ENCODE peak calls at places on chromosomes 3 and 15, in eight cellular contexts. One of them, this sample, is unnamed.
A peak's percentile ranks its signal among the peaks of the same experiment; 100 is the strongest.

GRCh38 chr3:196837819-196838420 is 29.8 kb upstream of the SENP5 start:
- DNase-seq in neuronal stem cell: peak; percentile 30
- DNase-seq in T-helper 17 cell: peak; percentile 64
- DNase-seq in activated T-cell treated with anti-CD3 and anti-CD28 coated beads for 1 hour: peak; percentile 60
- DNase-seq in stimulated activated CD8-positive, alpha-beta memory T cell treated with anti-CD3 and anti-CD28 coated beads, Interleukin-4, amount 100 ng/mL, for 48 hours: peak; percentile 83
- DNase-seq in H9: peak; percentile 67
- DNase-seq in astrocyte: peak; percentile 6
- DNase-seq in NCI-H748 treated with DMSO at 0.1 percent for 48 hours: peak; percentile 4
- DNase-seq in this sample: peak; percentile 16

GRCh38 chr15:29089731-29090616 is 179.6 kb downstream of the NSMCE3 start:
- DNase-seq in neuronal stem cell: no peak
- DNase-seq in T-helper 17 cell: no peak
- DNase-seq in activated T-cell treated with anti-CD3 and anti-CD28 coated beads for 1 hour: no peak
- DNase-seq in stimulated activated CD8-positive, alpha-beta memory T cell treated with anti-CD3 and anti-CD28 coated beads, Interleukin-4, amount 100 ng/mL, for 48 hours: peak; percentile 45
- DNase-seq in H9: no peak
- DNase-seq in astrocyte: peak; percentile 12
- DNase-seq in NCI-H748 treated with DMSO at 0.1 percent for 48 hours: no peak
- DNase-seq in this sample: peak; percentile 57

GRCh38 chr15:39016706-39017105 is 452.1 kb upstream of the RASGRP1 start:
- DNase-seq in neuronal stem cell: no peak
- DNase-seq in T-helper 17 cell: no peak
- DNase-seq in activated T-cell treated with anti-CD3 and anti-CD28 coated beads for 1 hour: no peak
- DNase-seq in stimulated activated CD8-positive, alpha-beta memory T cell treated with anti-CD3 and anti-CD28 coated beads, Interleukin-4, amount 100 ng/mL, for 48 hours: no peak
- DNase-seq in H9: no peak
- DNase-seq in astrocyte: peak; percentile 96
- DNase-seq in NCI-H748 treated with DMSO at 0.1 percent for 48 hours: no peak
- DNase-seq in this sample: no peak

GRCh38 chr3:195751584-195751983 is 30.8 kb downstream of the MUC20 start:
- DNase-seq in neuronal stem cell: no peak
- DNase-seq in T-helper 17 cell: no peak
- DNase-seq in activated T-cell treated with anti-CD3 and anti-CD28 coated beads for 1 hour: no peak
- DNase-seq in stimulated activated CD8-positive, alpha-beta memory T cell treated with anti-CD3 and anti-CD28 coated beads, Interleukin-4, amount 100 ng/mL, for 48 hours: no peak
- DNase-seq in H9: no peak
- DNase-seq in astrocyte: no peak
- DNase-seq in NCI-H748 treated with DMSO at 0.1 percent for 48 hours: peak; percentile 83
- DNase-seq in this sample: peak; percentile 40

GRCh38 chr15:75043509-75044257 is 20.3 kb downstream of the PPCDC start:
- DNase-seq in neuronal stem cell: no peak
- DNase-seq in T-helper 17 cell: no peak
- DNase-seq in activated T-cell treated with anti-CD3 and anti-CD28 coated beads for 1 hour: no peak
- DNase-seq in stimulated activated CD8-positive, alpha-beta memory T cell treated with anti-CD3 and anti-CD28 coated beads, Interleukin-4, amount 100 ng/mL, for 48 hours: peak; percentile 38
- DNase-seq in H9: no peak
- DNase-seq in astrocyte: peak; percentile 99
- DNase-seq in NCI-H748 treated with DMSO at 0.1 percent for 48 hours: no peak
- DNase-seq in this sample: no peak

GRCh38 chr15:64044315-64045105 is 1.8 kb downstream of the DAPK2 start:
- DNase-seq in neuronal stem cell: no peak
- DNase-seq in T-helper 17 cell: no peak
- DNase-seq in activated T-cell treated with anti-CD3 and anti-CD28 coated beads for 1 hour: no peak
- DNase-seq in stimulated activated CD8-positive, alpha-beta memory T cell treated with anti-CD3 and anti-CD28 coated beads, Interleukin-4, amount 100 ng/mL, for 48 hours: no peak
- DNase-seq in H9: no peak
- DNase-seq in astrocyte: no peak
- DNase-seq in NCI-H748 treated with DMSO at 0.1 percent for 48 hours: no peak
- DNase-seq in this sample: no peak

GRCh38 chr3:46368569-46368968 is 2.2 kb upstream of the CCR5 start:
- DNase-seq in neuronal stem cell: no peak
- DNase-seq in T-helper 17 cell: peak; percentile 36
- DNase-seq in activated T-cell treated with anti-CD3 and anti-CD28 coated beads for 1 hour: peak; percentile 37
- DNase-seq in stimulated activated CD8-positive, alpha-beta memory T cell treated with anti-CD3 and anti-CD28 coated beads, Interleukin-4, amount 100 ng/mL, for 48 hours: peak; percentile 67
- DNase-seq in H9: peak; percentile 77
- DNase-seq in astrocyte: no peak
- DNase-seq in NCI-H748 treated with DMSO at 0.1 percent for 48 hours: no peak
- DNase-seq in this sample: peak; percentile 39

GRCh38 chr15:30001592-30001991 is 81.2 kb upstream of the GOLGA8J start:
- DNase-seq in neuronal stem cell: no peak
- DNase-seq in T-helper 17 cell: no peak
- DNase-seq in activated T-cell treated with anti-CD3 and anti-CD28 coated beads for 1 hour: no peak
- DNase-seq in stimulated activated CD8-positive, alpha-beta memory T cell treated with anti-CD3 and anti-CD28 coated beads, Interleukin-4, amount 100 ng/mL, for 48 hours: no peak
- DNase-seq in H9: no peak
- DNase-seq in astrocyte: no peak
- DNase-seq in NCI-H748 treated with DMSO at 0.1 percent for 48 hours: no peak
- DNase-seq in this sample: no peak

GRCh38 chr15:44726568-44727461 is 9.5 kb upstream of the TRIM69 start:
- DNase-seq in neuronal stem cell: no peak
- DNase-seq in T-helper 17 cell: peak; percentile 49
- DNase-seq in activated T-cell treated with anti-CD3 and anti-CD28 coated beads for 1 hour: peak; percentile 48
- DNase-seq in stimulated activated CD8-positive, alpha-beta memory T cell treated with anti-CD3 and anti-CD28 coated beads, Interleukin-4, amount 100 ng/mL, for 48 hours: peak; percentile 72
- DNase-seq in H9: peak; percentile 53
- DNase-seq in astrocyte: peak; percentile 91
- DNase-seq in NCI-H748 treated with DMSO at 0.1 percent for 48 hours: no peak
- DNase-seq in this sample: no peak

GRCh38 chr3:53773586-53774368 is 72.4 kb downstream of the CHDH start:
- DNase-seq in neuronal stem cell: no peak
- DNase-seq in T-helper 17 cell: no peak
- DNase-seq in activated T-cell treated with anti-CD3 and anti-CD28 coated beads for 1 hour: no peak
- DNase-seq in stimulated activated CD8-positive, alpha-beta memory T cell treated with anti-CD3 and anti-CD28 coated beads, Interleukin-4, amount 100 ng/mL, for 48 hours: no peak
- DNase-seq in H9: no peak
- DNase-seq in astrocyte: peak; percentile 73
- DNase-seq in NCI-H748 treated with DMSO at 0.1 percent for 48 hours: no peak
- DNase-seq in this sample: no peak

GRCh38 chr3:12287727-12288465 is 974 bp upstream of the PPARG start:
- DNase-seq in neuronal stem cell: peak; percentile 44
- DNase-seq in T-helper 17 cell: no peak
- DNase-seq in activated T-cell treated with anti-CD3 and anti-CD28 coated beads for 1 hour: no peak
- DNase-seq in stimulated activated CD8-positive, alpha-beta memory T cell treated with anti-CD3 and anti-CD28 coated beads, Interleukin-4, amount 100 ng/mL, for 48 hours: peak; percentile 36
- DNase-seq in H9: peak; percentile 44
- DNase-seq in astrocyte: no peak
- DNase-seq in NCI-H748 treated with DMSO at 0.1 percent for 48 hours: no peak
- DNase-seq in this sample: no peak

GRCh38 chr15:68278345-68279217 is 1.0 kb downstream of the FEM1B start:
- DNase-seq in neuronal stem cell: no peak
- DNase-seq in T-helper 17 cell: no peak
- DNase-seq in activated T-cell treated with anti-CD3 and anti-CD28 coated beads for 1 hour: no peak
- DNase-seq in stimulated activated CD8-positive, alpha-beta memory T cell treated with anti-CD3 and anti-CD28 coated beads, Interleukin-4, amount 100 ng/mL, for 48 hours: peak; percentile 78
- DNase-seq in H9: peak; percentile 66
- DNase-seq in astrocyte: peak; percentile 60
- DNase-seq in NCI-H748 treated with DMSO at 0.1 percent for 48 hours: no peak
- DNase-seq in this sample: peak; percentile 49

GRCh38 chr3:134334901-134335280 is 39.4 kb downstream of the AMOTL2 start:
- DNase-seq in neuronal stem cell: no peak
- DNase-seq in T-helper 17 cell: no peak
- DNase-seq in activated T-cell treated with anti-CD3 and anti-CD28 coated beads for 1 hour: no peak
- DNase-seq in stimulated activated CD8-positive, alpha-beta memory T cell treated with anti-CD3 and anti-CD28 coated beads, Interleukin-4, amount 100 ng/mL, for 48 hours: no peak
- DNase-seq in H9: peak; percentile 19
- DNase-seq in astrocyte: no peak
- DNase-seq in NCI-H748 treated with DMSO at 0.1 percent for 48 hours: no peak
- DNase-seq in this sample: no peak

GRCh38 chr15:100353469-100353868 is 11.7 kb upstream of the ADAMTS17 start:
- DNase-seq in neuronal stem cell: no peak
- DNase-seq in T-helper 17 cell: no peak
- DNase-seq in activated T-cell treated with anti-CD3 and anti-CD28 coated beads for 1 hour: no peak
- DNase-seq in stimulated activated CD8-positive, alpha-beta memory T cell treated with anti-CD3 and anti-CD28 coated beads, Interleukin-4, amount 100 ng/mL, for 48 hours: no peak
- DNase-seq in H9: no peak
- DNase-seq in astrocyte: no peak
- DNase-seq in NCI-H748 treated with DMSO at 0.1 percent for 48 hours: no peak
- DNase-seq in this sample: no peak

GRCh38 chr3:195705081-195705991 is 15.4 kb upstream of the MUC20 start:
- DNase-seq in neuronal stem cell: no peak
- DNase-seq in T-helper 17 cell: no peak
- DNase-seq in activated T-cell treated with anti-CD3 and anti-CD28 coated beads for 1 hour: no peak
- DNase-seq in stimulated activated CD8-positive, alpha-beta memory T cell treated with anti-CD3 and anti-CD28 coated beads, Interleukin-4, amount 100 ng/mL, for 48 hours: peak; percentile 25
- DNase-seq in H9: no peak
- DNase-seq in astrocyte: no peak
- DNase-seq in NCI-H748 treated with DMSO at 0.1 percent for 48 hours: no peak
- DNase-seq in this sample: no peak

GRCh38 chr15:83698294-83698693 is 44.4 kb downstream of the ADAMTSL3 start:
- DNase-seq in neuronal stem cell: no peak
- DNase-seq in T-helper 17 cell: no peak
- DNase-seq in activated T-cell treated with anti-CD3 and anti-CD28 coated beads for 1 hour: no peak
- DNase-seq in stimulated activated CD8-positive, alpha-beta memory T cell treated with anti-CD3 and anti-CD28 coated beads, Interleukin-4, amount 100 ng/mL, for 48 hours: no peak
- DNase-seq in H9: no peak
- DNase-seq in astrocyte: no peak
- DNase-seq in NCI-H748 treated with DMSO at 0.1 percent for 48 hours: no peak
- DNase-seq in this sample: no peak

GRCh38 chr15:29859981-29860745 is 37.9 kb upstream of the TJP1 start:
- DNase-seq in neuronal stem cell: no peak
- DNase-seq in T-helper 17 cell: no peak
- DNase-seq in activated T-cell treated with anti-CD3 and anti-CD28 coated beads for 1 hour: no peak
- DNase-seq in stimulated activated CD8-positive, alpha-beta memory T cell treated with anti-CD3 and anti-CD28 coated beads, Interleukin-4, amount 100 ng/mL, for 48 hours: no peak
- DNase-seq in H9: no peak
- DNase-seq in astrocyte: peak; percentile 92
- DNase-seq in NCI-H748 treated with DMSO at 0.1 percent for 48 hours: no peak
- DNase-seq in this sample: no peak

GRCh38 chr3:107956991-107957467 is 133.8 kb downstream of the CD47 start:
- DNase-seq in neuronal stem cell: no peak
- DNase-seq in T-helper 17 cell: no peak
- DNase-seq in activated T-cell treated with anti-CD3 and anti-CD28 coated beads for 1 hour: no peak
- DNase-seq in stimulated activated CD8-positive, alpha-beta memory T cell treated with anti-CD3 and anti-CD28 coated beads, Interleukin-4, amount 100 ng/mL, for 48 hours: no peak
- DNase-seq in H9: no peak
- DNase-seq in astrocyte: peak; percentile 18
- DNase-seq in NCI-H748 treated with DMSO at 0.1 percent for 48 hours: no peak
- DNase-seq in this sample: no peak

GRCh38 chr3:72953325-72953956 is 43.2 kb upstream of the PPP4R2 start:
- DNase-seq in neuronal stem cell: no peak
- DNase-seq in T-helper 17 cell: no peak
- DNase-seq in activated T-cell treated with anti-CD3 and anti-CD28 coated beads for 1 hour: no peak
- DNase-seq in stimulated activated CD8-positive, alpha-beta memory T cell treated with anti-CD3 and anti-CD28 coated beads, Interleukin-4, amount 100 ng/mL, for 48 hours: no peak
- DNase-seq in H9: no peak
- DNase-seq in astrocyte: no peak
- DNase-seq in NCI-H748 treated with DMSO at 0.1 percent for 48 hours: no peak
- DNase-seq in this sample: no peak

GRCh38 chr15:101038327-101039003 is 119.3 kb downstream of the LRRK1 start:
- DNase-seq in neuronal stem cell: no peak
- DNase-seq in T-helper 17 cell: no peak
- DNase-seq in activated T-cell treated with anti-CD3 and anti-CD28 coated beads for 1 hour: no peak
- DNase-seq in stimulated activated CD8-positive, alpha-beta memory T cell treated with anti-CD3 and anti-CD28 coated beads, Interleukin-4, amount 100 ng/mL, for 48 hours: no peak
- DNase-seq in H9: peak; percentile 11
- DNase-seq in astrocyte: no peak
- DNase-seq in NCI-H748 treated with DMSO at 0.1 percent for 48 hours: no peak
- DNase-seq in this sample: no peak

GRCh38 chr3:138371070-138371950 is 22.9 kb downstream of the MRAS start:
- DNase-seq in neuronal stem cell: no peak
- DNase-seq in T-helper 17 cell: no peak
- DNase-seq in activated T-cell treated with anti-CD3 and anti-CD28 coated beads for 1 hour: no peak
- DNase-seq in stimulated activated CD8-positive, alpha-beta memory T cell treated with anti-CD3 and anti-CD28 coated beads, Interleukin-4, amount 100 ng/mL, for 48 hours: no peak
- DNase-seq in H9: no peak
- DNase-seq in astrocyte: no peak
- DNase-seq in NCI-H748 treated with DMSO at 0.1 percent for 48 hours: no peak
- DNase-seq in this sample: no peak

GRCh38 chr3:49703443-49703927 is 14.1 kb downstream of the RNF123 start:
- DNase-seq in neuronal stem cell: peak; percentile 45
- DNase-seq in T-helper 17 cell: peak; percentile 56
- DNase-seq in activated T-cell treated with anti-CD3 and anti-CD28 coated beads for 1 hour: peak; percentile 49
- DNase-seq in stimulated activated CD8-positive, alpha-beta memory T cell treated with anti-CD3 and anti-CD28 coated beads, Interleukin-4, amount 100 ng/mL, for 48 hours: peak; percentile 69
- DNase-seq in H9: peak; percentile 79
- DNase-seq in astrocyte: no peak
- DNase-seq in NCI-H748 treated with DMSO at 0.1 percent for 48 hours: peak; percentile 19
- DNase-seq in this sample: peak; percentile 22

GRCh38 chr3:8524656-8525399 is 23.2 kb downstream of the LMCD1 start:
- DNase-seq in neuronal stem cell: no peak
- DNase-seq in T-helper 17 cell: no peak
- DNase-seq in activated T-cell treated with anti-CD3 and anti-CD28 coated beads for 1 hour: no peak
- DNase-seq in stimulated activated CD8-positive, alpha-beta memory T cell treated with anti-CD3 and anti-CD28 coated beads, Interleukin-4, amount 100 ng/mL, for 48 hours: no peak
- DNase-seq in H9: no peak
- DNase-seq in astrocyte: no peak
- DNase-seq in NCI-H748 treated with DMSO at 0.1 percent for 48 hours: no peak
- DNase-seq in this sample: no peak

GRCh38 chr15:41827290-41827879 is 507 bp upstream of the JMJD7 start:
- DNase-seq in neuronal stem cell: peak; percentile 24
- DNase-seq in T-helper 17 cell: peak; percentile 15
- DNase-seq in activated T-cell treated with anti-CD3 and anti-CD28 coated beads for 1 hour: no peak
- DNase-seq in stimulated activated CD8-positive, alpha-beta memory T cell treated with anti-CD3 and anti-CD28 coated beads, Interleukin-4, amount 100 ng/mL, for 48 hours: peak; percentile 33
- DNase-seq in H9: peak; percentile 68
- DNase-seq in astrocyte: no peak
- DNase-seq in NCI-H748 treated with DMSO at 0.1 percent for 48 hours: no peak
- DNase-seq in this sample: peak; percentile 6

GRCh38 chr3:145087038-145087437 is 1073.9 kb downstream of the PLOD2 start:
- DNase-seq in neuronal stem cell: no peak
- DNase-seq in T-helper 17 cell: no peak
- DNase-seq in activated T-cell treated with anti-CD3 and anti-CD28 coated beads for 1 hour: no peak
- DNase-seq in stimulated activated CD8-positive, alpha-beta memory T cell treated with anti-CD3 and anti-CD28 coated beads, Interleukin-4, amount 100 ng/mL, for 48 hours: no peak
- DNase-seq in H9: no peak
- DNase-seq in astrocyte: no peak
- DNase-seq in NCI-H748 treated with DMSO at 0.1 percent for 48 hours: no peak
- DNase-seq in this sample: no peak

GRCh38 chr15:41992151-41992802 is 19.9 kb upstream of the EHD4 start:
- DNase-seq in neuronal stem cell: no peak
- DNase-seq in T-helper 17 cell: no peak
- DNase-seq in activated T-cell treated with anti-CD3 and anti-CD28 coated beads for 1 hour: no peak
- DNase-seq in stimulated activated CD8-positive, alpha-beta memory T cell treated with anti-CD3 and anti-CD28 coated beads, Interleukin-4, amount 100 ng/mL, for 48 hours: no peak
- DNase-seq in H9: no peak
- DNase-seq in astrocyte: no peak
- DNase-seq in NCI-H748 treated with DMSO at 0.1 percent for 48 hours: no peak
- DNase-seq in this sample: no peak

GRCh38 chr15:101152914-101153313 is 98.9 kb downstream of the CHSY1 start:
- DNase-seq in neuronal stem cell: no peak
- DNase-seq in T-helper 17 cell: no peak
- DNase-seq in activated T-cell treated with anti-CD3 and anti-CD28 coated beads for 1 hour: no peak
- DNase-seq in stimulated activated CD8-positive, alpha-beta memory T cell treated with anti-CD3 and anti-CD28 coated beads, Interleukin-4, amount 100 ng/mL, for 48 hours: no peak
- DNase-seq in H9: peak; percentile 81
- DNase-seq in astrocyte: no peak
- DNase-seq in NCI-H748 treated with DMSO at 0.1 percent for 48 hours: no peak
- DNase-seq in this sample: peak; percentile 27

GRCh38 chr3:48034000-48034516 is 17.8 kb upstream of the MAP4 start:
- DNase-seq in neuronal stem cell: no peak
- DNase-seq in T-helper 17 cell: no peak
- DNase-seq in activated T-cell treated with anti-CD3 and anti-CD28 coated beads for 1 hour: no peak
- DNase-seq in stimulated activated CD8-positive, alpha-beta memory T cell treated with anti-CD3 and anti-CD28 coated beads, Interleukin-4, amount 100 ng/mL, for 48 hours: no peak
- DNase-seq in H9: no peak
- DNase-seq in astrocyte: peak; percentile 97
- DNase-seq in NCI-H748 treated with DMSO at 0.1 percent for 48 hours: no peak
- DNase-seq in this sample: no peak

GRCh38 chr3:9213019-9213646 is 36.3 kb downstream of the SRGAP3 start:
- DNase-seq in neuronal stem cell: no peak
- DNase-seq in T-helper 17 cell: no peak
- DNase-seq in activated T-cell treated with anti-CD3 and anti-CD28 coated beads for 1 hour: no peak
- DNase-seq in stimulated activated CD8-positive, alpha-beta memory T cell treated with anti-CD3 and anti-CD28 coated beads, Interleukin-4, amount 100 ng/mL, for 48 hours: no peak
- DNase-seq in H9: no peak
- DNase-seq in astrocyte: no peak
- DNase-seq in NCI-H748 treated with DMSO at 0.1 percent for 48 hours: no peak
- DNase-seq in this sample: no peak

GRCh38 chr15:85874236-85874635 is 79.5 kb upstream of the KLHL25 start:
- DNase-seq in neuronal stem cell: no peak
- DNase-seq in T-helper 17 cell: no peak
- DNase-seq in activated T-cell treated with anti-CD3 and anti-CD28 coated beads for 1 hour: no peak
- DNase-seq in stimulated activated CD8-positive, alpha-beta memory T cell treated with anti-CD3 and anti-CD28 coated beads, Interleukin-4, amount 100 ng/mL, for 48 hours: no peak
- DNase-seq in H9: no peak
- DNase-seq in astrocyte: no peak
- DNase-seq in NCI-H748 treated with DMSO at 0.1 percent for 48 hours: no peak
- DNase-seq in this sample: no peak

GRCh38 chr15:87734571-87735373 is 521.8 kb downstream of the NTRK3 start:
- DNase-seq in neuronal stem cell: no peak
- DNase-seq in T-helper 17 cell: no peak
- DNase-seq in activated T-cell treated with anti-CD3 and anti-CD28 coated beads for 1 hour: no peak
- DNase-seq in stimulated activated CD8-positive, alpha-beta memory T cell treated with anti-CD3 and anti-CD28 coated beads, Interleukin-4, amount 100 ng/mL, for 48 hours: no peak
- DNase-seq in H9: no peak
- DNase-seq in astrocyte: no peak
- DNase-seq in NCI-H748 treated with DMSO at 0.1 percent for 48 hours: no peak
- DNase-seq in this sample: no peak

GRCh38 chr3:159866201-159866746 is 122.4 kb upstream of the IL12A start:
- DNase-seq in neuronal stem cell: no peak
- DNase-seq in T-helper 17 cell: no peak
- DNase-seq in activated T-cell treated with anti-CD3 and anti-CD28 coated beads for 1 hour: no peak
- DNase-seq in stimulated activated CD8-positive, alpha-beta memory T cell treated with anti-CD3 and anti-CD28 coated beads, Interleukin-4, amount 100 ng/mL, for 48 hours: no peak
- DNase-seq in H9: no peak
- DNase-seq in astrocyte: peak; percentile 41
- DNase-seq in NCI-H748 treated with DMSO at 0.1 percent for 48 hours: no peak
- DNase-seq in this sample: no peak

GRCh38 chr3:48918388-48919214 is at the start of gene ARIH2:
- DNase-seq in neuronal stem cell: peak; percentile 91
- DNase-seq in T-helper 17 cell: peak; percentile 79
- DNase-seq in activated T-cell treated with anti-CD3 and anti-CD28 coated beads for 1 hour: peak; percentile 77
- DNase-seq in stimulated activated CD8-positive, alpha-beta memory T cell treated with anti-CD3 and anti-CD28 coated beads, Interleukin-4, amount 100 ng/mL, for 48 hours: peak; percentile 92
- DNase-seq in H9: peak; percentile 93
- DNase-seq in astrocyte: peak; percentile 86
- DNase-seq in NCI-H748 treated with DMSO at 0.1 percent for 48 hours: peak; percentile 50
- DNase-seq in this sample: peak; percentile 93

GRCh38 chr3:171145866-171146265 is 119.3 kb upstream of the SLC2A2 start:
- DNase-seq in neuronal stem cell: no peak
- DNase-seq in T-helper 17 cell: no peak
- DNase-seq in activated T-cell treated with anti-CD3 and anti-CD28 coated beads for 1 hour: no peak
- DNase-seq in stimulated activated CD8-positive, alpha-beta memory T cell treated with anti-CD3 and anti-CD28 coated beads, Interleukin-4, amount 100 ng/mL, for 48 hours: no peak
- DNase-seq in H9: no peak
- DNase-seq in astrocyte: no peak
- DNase-seq in NCI-H748 treated with DMSO at 0.1 percent for 48 hours: no peak
- DNase-seq in this sample: no peak

This sample was measured in NCI-H526.